ENCODE peak calls at places on chromosome 9, in five cellular contexts. C is Right ventricle myocardium superior, P is HEK293T, O is EH, H is foreskin keratinocyte. N is an unnamed sample.

GRCh38 chr9:113179839-113180238 is 29.0 kb downstream of the SLC31A2 start:
- DNase-seq in P (no peak), H (no peak), C (no peak), O (no peak), N (no peak)

GRCh38 chr9:137161558-137162483 is 8.0 kb downstream of the LRRC26 start:
- DNase-seq in P (peak; percentile 66), H (no peak), C (no peak), O (no peak), N (no peak)

GRCh38 chr9:136589766-136590740 is 44.2 kb upstream of the NOTCH1 start:
- DNase-seq in H (no peak), P (no peak), C (no peak), O (no peak), N (no peak)

GRCh38 chr9:69204378-69204777 is 30.3 kb downstream of the TJP2 start:
- DNase-seq in C (no peak), H (no peak), O (no peak), P (no peak), N (no peak)

GRCh38 chr9:87070331-87070730 is 123.0 kb upstream of the GAS1 start:
- DNase-seq in O (no peak), H (no peak), C (no peak), P (no peak), N (no peak)

GRCh38 chr9:108639736-108640135 is 216.1 kb downstream of the ACTL7B start:
- DNase-seq in O (no peak), H (no peak), C (no peak), P (no peak), N (no peak)

GRCh38 chr9:126763130-126763764 is 41.6 kb upstream of the ZBTB43 start:
- DNase-seq in C (no peak), O (peak; percentile 7), P (no peak), H (no peak), N (no peak)

GRCh38 chr9:134987906-134988700 is 70.4 kb upstream of the FCN1 start:
- DNase-seq in C (no peak), H (no peak), O (no peak), P (no peak), N (no peak)

GRCh38 chr9:115540091-115540490 is 422.1 kb upstream of the TNC start:
- DNase-seq in C (no peak), H (no peak), P (no peak), O (peak; percentile 30), N (no peak)

GRCh38 chr9:134059188-134059641 is 8.6 kb downstream of the BRD3 start:
- DNase-seq in C (no peak), H (no peak), O (no peak), P (no peak), N (peak; percentile 2)

GRCh38 chr9:109499061-109499630 is 1.0 kb upstream of the PTPN3 start:
- DNase-seq in O (no peak), C (no peak), P (no peak), H (no peak), N (no peak)

GRCh38 chr9:120402741-120403542 is 177.0 kb downstream of the CDK5RAP2 start:
- DNase-seq in O (peak; percentile 99), P (no peak), H (peak; percentile 78), C (no peak), N (no peak)

GRCh38 chr9:106953166-106953565 is 90.2 kb downstream of the ZNF462 start:
- DNase-seq in O (peak; percentile 77), P (no peak), C (no peak), H (no peak), N (no peak)

GRCh38 chr9:122374885-122375420 is 4.1 kb downstream of the PTGS1 start:
- DNase-seq in P (peak; percentile 37), C (peak; percentile 87), O (peak; percentile 85), H (no peak), N (no peak)

N was measured in CD8-positive, alpha-beta T cell.